ENCODE peak calls at places on chromosomes 16 and 17, in eight cellular contexts. W is kidney; A is NB4; U is fibroblast of mammary gland; K is ovary; T is gastrocnemius medialis; E is CD4-positive, CD25-positive, alpha-beta regulatory T cell; R is CD8-positive, alpha-beta T cell. I is an unnamed sample.

GRCh38 chr17:2171725-2172446 is 117.0 kb downstream of the HIC1 start:
- DNase-seq in A (no peak), T (peak; percentile 56), K (peak; percentile 91), W (peak; percentile 85), U (peak; percentile 98), R (no peak), E (no peak), I (peak; percentile 98)

GRCh38 chr16:17229766-17230165 is 241.0 kb downstream of the XYLT1 start:
- DNase-seq in R (no peak), T (no peak), U (peak; percentile 51), W (no peak), E (no peak), K (no peak), A (no peak), I (no peak)

GRCh38 chr17:40358323-40359038 is 6.1 kb downstream of the GJD3 start:
- DNase-seq in W (peak; percentile 95), K (peak; percentile 93), R (peak; percentile 87), T (peak; percentile 85), U (peak; percentile 84), E (peak; percentile 87), A (peak; percentile 88), I (peak; percentile 90)

GRCh38 chr16:59604331-59604730 is 870.2 kb upstream of the GOT2 start:
- DNase-seq in E (no peak), W (no peak), K (no peak), U (peak; percentile 64), A (no peak), R (no peak), T (no peak), I (peak; percentile 28)

GRCh38 chr17:2449486-2449885 is 48.6 kb upstream of the MNT start:
- DNase-seq in A (no peak), E (no peak), T (no peak), W (no peak), R (no peak), K (no peak), U (peak; percentile 51), I (no peak)

GRCh38 chr16:241866-242265 is 7.2 kb downstream of the FAM234A start:
- DNase-seq in R (no peak), A (no peak), W (peak; percentile 37), E (no peak), U (no peak), T (no peak), K (no peak), I (no peak)

GRCh38 chr17:74963656-74964055 is 8.9 kb downstream of the HID1 start:
- DNase-seq in R (no peak), U (no peak), W (no peak), E (no peak), T (no peak), A (peak; percentile 31), K (no peak), I (no peak)

GRCh38 chr16:89375021-89375420 is 115.3 kb downstream of the ANKRD11 start:
- DNase-seq in K (no peak), A (no peak), U (no peak), W (no peak), E (no peak), R (no peak), T (no peak), I (no peak)

GRCh38 chr16:31191697-31192428 is 10.7 kb downstream of the PYCARD start:
- DNase-seq in E (no peak), K (no peak), R (no peak), W (no peak), T (no peak), A (no peak), U (no peak), I (no peak)

GRCh38 chr17:31357831-31358400 is 33.6 kb upstream of the RAB11FIP4 start:
- DNase-seq in T (no peak), A (no peak), K (no peak), E (no peak), U (no peak), R (no peak), W (no peak), I (peak; percentile 3)

GRCh38 chr16:2783581-2784375 is 3.6 kb downstream of the PRSS33 start:
- DNase-seq in T (no peak), E (no peak), R (no peak), W (peak; percentile 32), A (no peak), K (peak; percentile 8), U (no peak), I (no peak)

GRCh38 chr16:2019500-2019899 is at the start of gene NPW:
- DNase-seq in K (no peak), R (no peak), U (no peak), E (no peak), A (no peak), T (no peak), W (peak; percentile 75), I (no peak)

GRCh38 chr16:12398029-12398735 is 405.5 kb downstream of the CPPED1 start:
- DNase-seq in U (no peak), E (no peak), W (no peak), R (no peak), K (no peak), A (no peak), T (no peak), I (no peak)

GRCh38 chr16:52861614-52862022 is 191.1 kb downstream of the CHD9NB start:
- DNase-seq in E (no peak), R (no peak), K (no peak), T (no peak), A (peak; percentile 8), U (peak; percentile 6), W (no peak), I (peak; percentile 1)

GRCh38 chr16:67563708-67564468 is 1.6 kb downstream of the CTCF start:
- DNase-seq in U (peak; percentile 84), E (peak; percentile 68), R (no peak), A (peak; percentile 82), K (peak; percentile 69), T (peak; percentile 93), W (peak; percentile 59), I (peak; percentile 83)

GRCh38 chr16:65283238-65283651 is 161.4 kb upstream of the CDH11 start:
- DNase-seq in U (no peak), K (no peak), T (no peak), A (no peak), W (no peak), E (no peak), R (no peak), I (no peak)

GRCh38 chr17:44850025-44850424 is 2.3 kb downstream of the HIGD1B start:
- DNase-seq in A (no peak), U (no peak), E (no peak), W (no peak), K (no peak), R (no peak), T (no peak), I (no peak)

GRCh38 chr17:58601976-58602375 is 87.5 kb upstream of the MTMR4 start:
- DNase-seq in A (no peak), K (no peak), T (no peak), E (no peak), W (no peak), R (no peak), U (no peak), I (no peak)
- H3K4me3 ChIP-seq in A (no peak overlapping the region), K (no peak overlapping the region), T (no peak overlapping the region), E (no peak overlapping the region), W (no peak overlapping the region), R (no peak overlapping the region), U (no peak overlapping the region), I (no peak overlapping the region)

GRCh38 chr16:54507091-54507490 is 220.5 kb upstream of the IRX3 start:
- DNase-seq in T (no peak), W (no peak), E (no peak), K (no peak), A (no peak), R (no peak), U (no peak), I (peak; percentile 25)

GRCh38 chr16:54504372-54504771 is 217.8 kb upstream of the IRX3 start:
- DNase-seq in K (no peak), E (no peak), A (no peak), U (no peak), T (no peak), R (no peak), W (no peak), I (no peak)

GRCh38 chr16:54509406-54509931 is 222.9 kb upstream of the IRX3 start:
- DNase-seq in T (no peak), U (no peak), A (no peak), R (no peak), K (no peak), E (no peak), W (no peak), I (no peak)

GRCh38 chr16:54505479-54506247 is 219.1 kb upstream of the IRX3 start:
- DNase-seq in R (no peak), A (no peak), W (no peak), T (no peak), E (no peak), K (no peak), U (no peak), I (peak; percentile 32)

GRCh38 chr16:54506691-54507090 is 220.1 kb upstream of the IRX3 start:
- DNase-seq in E (no peak), R (no peak), A (no peak), W (no peak), T (no peak), K (no peak), U (no peak), I (no peak)
- H3K4me3 ChIP-seq in E (no peak overlapping the region), R (no peak overlapping the region), A (no peak overlapping the region), W (no peak overlapping the region), T (no peak overlapping the region), K (no peak overlapping the region), U (no peak overlapping the region), I (no peak overlapping the region)

DNA sequence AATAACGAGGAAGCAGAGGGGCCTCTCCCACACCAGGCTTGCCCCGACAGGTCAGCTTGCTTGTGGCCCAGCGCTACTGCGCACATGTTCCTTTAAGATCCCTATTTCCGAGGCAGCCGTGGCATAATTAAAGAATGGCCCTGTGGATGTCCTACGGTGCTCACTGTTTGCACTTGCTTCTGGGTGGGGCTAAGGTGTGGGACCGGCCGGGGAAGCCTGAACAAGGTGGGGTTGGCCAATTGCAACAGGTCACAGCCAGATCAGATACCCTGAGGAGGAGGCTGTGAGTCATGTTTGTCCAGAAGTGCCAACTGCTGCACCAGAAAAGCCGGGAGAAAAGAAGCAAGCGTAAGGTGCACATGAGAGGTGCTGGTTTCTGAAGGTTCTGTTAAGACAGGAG is 158.5 kb upstream of the CACNG5 start:
- DNase-seq in U (peak; percentile 25), R (no peak), W (peak; percentile 84), T (peak; percentile 90), E (no peak), K (no peak), A (no peak), I (no peak)
- H3K4me3 ChIP-seq in U (no peak overlapping the region), R (no peak overlapping the region), W (no peak overlapping the region), T (peak overlapping the region; percentile 22), E (no peak overlapping the region), K (no peak overlapping the region), A (no peak overlapping the region), I (no peak overlapping the region)

DNA sequence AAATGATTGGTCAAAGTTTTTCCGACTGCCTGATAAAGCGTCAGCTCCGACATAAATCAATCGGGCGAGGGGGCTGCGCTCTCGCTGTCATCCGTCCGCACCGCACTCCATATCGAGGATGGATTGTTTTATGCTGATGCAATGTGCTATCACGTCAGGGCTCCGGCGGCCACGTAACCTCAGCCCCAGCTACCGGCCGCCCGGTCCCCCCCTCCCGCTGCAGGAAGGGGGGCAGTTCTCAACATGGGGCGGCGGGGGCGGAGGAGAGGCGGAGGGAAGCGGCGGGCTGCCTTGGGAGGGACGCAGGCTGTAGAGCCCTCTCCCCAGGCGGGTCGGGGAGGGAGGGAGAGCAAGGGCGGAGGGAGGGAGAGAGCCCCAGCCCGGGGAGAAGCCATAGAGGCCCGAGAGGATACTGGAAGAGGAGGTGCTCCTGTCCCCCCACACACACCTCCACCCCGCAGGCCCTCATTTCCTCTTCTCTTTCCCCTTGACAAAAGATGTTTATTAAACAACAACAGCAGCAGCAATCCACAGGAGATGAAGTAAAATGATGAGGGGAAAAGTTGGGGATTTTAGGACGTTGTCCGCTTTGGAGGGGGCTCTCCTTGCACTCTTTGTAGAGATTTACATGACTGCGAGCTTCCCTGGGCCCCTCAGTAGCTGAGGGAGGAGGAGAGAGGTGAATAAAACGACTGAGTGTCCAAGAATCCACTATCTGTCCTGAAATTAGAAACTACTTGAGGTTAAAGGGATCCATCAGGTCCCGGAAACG is 498 bp upstream of the HOXB9 start:
- DNase-seq in K (no peak), U (peak; percentile 54), A (peak; percentile 45), T (no peak), R (no peak), E (no peak), W (peak; percentile 90), I (peak; percentile 29)
- H3K4me3 ChIP-seq in K (no peak overlapping the region), U (peak overlapping the region; percentile 3), A (no peak overlapping the region), T (peak overlapping the region; percentile 46), R (peak overlapping the region; percentile 17), E (no peak overlapping the region), W (peak overlapping the region; percentile 46), I (no peak overlapping the region)